ENCODE peak calls at places on chromosomes 1 and 21, in six cellular contexts. One of them, this sample, is unnamed.

GRCh38 chr1:177753655-177754054 is 216.2 kb downstream of the SEC16B start:
- DNase-seq in brain microvascular endothelial cell: no peak
- DNase-seq in kidney: no peak
- DNase-seq in coronary artery: no peak
- DNase-seq in caudate nucleus: peak; percentile 47
- DNase-seq in esophagus squamous epithelium: no peak
- DNase-seq in this sample: no peak

GRCh38 chr1:242205622-242206489 is 207.0 kb upstream of the MAP1LC3C start:
- DNase-seq in brain microvascular endothelial cell: no peak
- DNase-seq in kidney: no peak
- DNase-seq in coronary artery: no peak
- DNase-seq in caudate nucleus: no peak
- DNase-seq in esophagus squamous epithelium: no peak
- DNase-seq in this sample: peak; percentile 73

GRCh38 chr1:178579562-178579961 is 66.7 kb downstream of the TEX35 start:
- DNase-seq in brain microvascular endothelial cell: no peak
- DNase-seq in kidney: no peak
- DNase-seq in coronary artery: no peak
- DNase-seq in caudate nucleus: no peak
- DNase-seq in esophagus squamous epithelium: no peak
- DNase-seq in this sample: no peak

GRCh38 chr1:39969048-39969447 is 14.1 kb downstream of the MFSD2A start:
- DNase-seq in brain microvascular endothelial cell: no peak
- DNase-seq in kidney: no peak
- DNase-seq in coronary artery: no peak
- DNase-seq in caudate nucleus: no peak
- DNase-seq in esophagus squamous epithelium: no peak
- DNase-seq in this sample: no peak

GRCh38 chr1:20448626-20449215 is 37.3 kb downstream of the CAMK2N1 start:
- DNase-seq in brain microvascular endothelial cell: no peak
- DNase-seq in kidney: no peak
- DNase-seq in coronary artery: no peak
- DNase-seq in caudate nucleus: peak; percentile 30
- DNase-seq in esophagus squamous epithelium: no peak
- DNase-seq in this sample: no peak

GRCh38 chr1:214493126-214493796 is 58.1 kb downstream of the PTPN14 start:
- DNase-seq in brain microvascular endothelial cell: no peak
- DNase-seq in kidney: no peak
- DNase-seq in coronary artery: no peak
- DNase-seq in caudate nucleus: no peak
- DNase-seq in esophagus squamous epithelium: no peak
- DNase-seq in this sample: no peak

GRCh38 chr1:159752135-159752580 is 28.6 kb upstream of the DUSP23 start:
- DNase-seq in brain microvascular endothelial cell: no peak
- DNase-seq in kidney: peak; percentile 82
- DNase-seq in coronary artery: no peak
- DNase-seq in caudate nucleus: no peak
- DNase-seq in esophagus squamous epithelium: peak; percentile 19
- DNase-seq in this sample: peak; percentile 3

GRCh38 chr1:118947790-118948189 is 40.4 kb downstream of the TBX15 start:
- DNase-seq in brain microvascular endothelial cell: peak; percentile 96
- DNase-seq in kidney: no peak
- DNase-seq in coronary artery: no peak
- DNase-seq in caudate nucleus: no peak
- DNase-seq in esophagus squamous epithelium: no peak
- DNase-seq in this sample: no peak

GRCh38 chr1:107919953-107920352 is 45.0 kb downstream of the VAV3 start:
- DNase-seq in brain microvascular endothelial cell: no peak
- DNase-seq in kidney: no peak
- DNase-seq in coronary artery: no peak
- DNase-seq in caudate nucleus: no peak
- DNase-seq in esophagus squamous epithelium: no peak
- DNase-seq in this sample: no peak

GRCh38 chr1:156705321-156705917 is at the start of gene CRABP2:
- DNase-seq in brain microvascular endothelial cell: no peak
- DNase-seq in kidney: peak; percentile 82
- DNase-seq in coronary artery: no peak
- DNase-seq in caudate nucleus: no peak
- DNase-seq in esophagus squamous epithelium: no peak
- DNase-seq in this sample: no peak

GRCh38 chr1:44168520-44169098 is 27.2 kb upstream of the KLF18 start:
- DNase-seq in brain microvascular endothelial cell: no peak
- DNase-seq in kidney: no peak
- DNase-seq in coronary artery: no peak
- DNase-seq in caudate nucleus: no peak
- DNase-seq in esophagus squamous epithelium: no peak
- DNase-seq in this sample: no peak

GRCh38 chr1:89489037-89489729 is 35.4 kb upstream of the LRRC8B start:
- DNase-seq in brain microvascular endothelial cell: no peak
- DNase-seq in kidney: no peak
- DNase-seq in coronary artery: no peak
- DNase-seq in caudate nucleus: no peak
- DNase-seq in esophagus squamous epithelium: no peak
- DNase-seq in this sample: no peak

GRCh38 chr1:154557248-154557938 is 1.1 kb downstream of the UBE2Q1 start:
- DNase-seq in brain microvascular endothelial cell: no peak
- DNase-seq in kidney: no peak
- DNase-seq in coronary artery: no peak
- DNase-seq in caudate nucleus: no peak
- DNase-seq in esophagus squamous epithelium: no peak
- DNase-seq in this sample: no peak

GRCh38 chr1:101440484-101440883 is 203.7 kb downstream of the S1PR1 start:
- DNase-seq in brain microvascular endothelial cell: no peak
- DNase-seq in kidney: no peak
- DNase-seq in coronary artery: no peak
- DNase-seq in caudate nucleus: no peak
- DNase-seq in esophagus squamous epithelium: no peak
- DNase-seq in this sample: no peak

GRCh38 chr1:155003766-155004351 is 1.3 kb downstream of the ZBTB7B start:
- DNase-seq in brain microvascular endothelial cell: no peak
- DNase-seq in kidney: peak; percentile 91
- DNase-seq in coronary artery: peak; percentile 88
- DNase-seq in caudate nucleus: no peak
- DNase-seq in esophagus squamous epithelium: no peak
- DNase-seq in this sample: no peak

GRCh38 chr1:16180291-16180824 is 24.5 kb upstream of the EPHA2 start:
- DNase-seq in brain microvascular endothelial cell: peak; percentile 60
- DNase-seq in kidney: no peak
- DNase-seq in coronary artery: no peak
- DNase-seq in caudate nucleus: no peak
- DNase-seq in esophagus squamous epithelium: no peak
- DNase-seq in this sample: no peak

GRCh38 chr1:94676686-94677085 is 135.1 kb upstream of the F3 start:
- DNase-seq in brain microvascular endothelial cell: no peak
- DNase-seq in kidney: no peak
- DNase-seq in coronary artery: no peak
- DNase-seq in caudate nucleus: no peak
- DNase-seq in esophagus squamous epithelium: no peak
- DNase-seq in this sample: no peak

GRCh38 chr1:171081220-171081993 is 9.3 kb upstream of the FMO3 start:
- DNase-seq in brain microvascular endothelial cell: peak; percentile 2
- DNase-seq in kidney: no peak
- DNase-seq in coronary artery: no peak
- DNase-seq in caudate nucleus: no peak
- DNase-seq in esophagus squamous epithelium: no peak
- DNase-seq in this sample: no peak

GRCh38 chr1:171769171-171769570 is 12.3 kb upstream of the METTL13 start:
- DNase-seq in brain microvascular endothelial cell: no peak
- DNase-seq in kidney: no peak
- DNase-seq in coronary artery: no peak
- DNase-seq in caudate nucleus: no peak
- DNase-seq in esophagus squamous epithelium: no peak
- DNase-seq in this sample: no peak

GRCh38 chr1:38858833-38859560 is 575 bp downstream of the RRAGC start:
- DNase-seq in brain microvascular endothelial cell: peak; percentile 62
- DNase-seq in kidney: peak; percentile 92
- DNase-seq in coronary artery: peak; percentile 84
- DNase-seq in caudate nucleus: no peak
- DNase-seq in esophagus squamous epithelium: no peak
- DNase-seq in this sample: peak; percentile 78

GRCh38 chr1:236143104-236143948 is 987 bp downstream of the GPR137B start:
- DNase-seq in brain microvascular endothelial cell: peak; percentile 62
- DNase-seq in kidney: no peak
- DNase-seq in coronary artery: no peak
- DNase-seq in caudate nucleus: no peak
- DNase-seq in esophagus squamous epithelium: no peak
- DNase-seq in this sample: no peak

GRCh38 chr1:153790282-153790995 is 15.2 kb downstream of the SLC27A3 start:
- DNase-seq in brain microvascular endothelial cell: peak; percentile 35
- DNase-seq in kidney: peak; percentile 93
- DNase-seq in coronary artery: peak; percentile 97
- DNase-seq in caudate nucleus: peak; percentile 66
- DNase-seq in esophagus squamous epithelium: no peak
- DNase-seq in this sample: no peak

GRCh38 chr1:8121261-8122159 is 95.4 kb upstream of the ERRFI1 start:
- DNase-seq in brain microvascular endothelial cell: peak; percentile 71
- DNase-seq in kidney: peak; percentile 79
- DNase-seq in coronary artery: peak; percentile 89
- DNase-seq in caudate nucleus: no peak
- DNase-seq in esophagus squamous epithelium: no peak
- DNase-seq in this sample: no peak

GRCh38 chr21:37412603-37413360 is 46.2 kb downstream of the DYRK1A start:
- DNase-seq in brain microvascular endothelial cell: no peak
- DNase-seq in kidney: no peak
- DNase-seq in coronary artery: no peak
- DNase-seq in caudate nucleus: no peak
- DNase-seq in esophagus squamous epithelium: no peak
- DNase-seq in this sample: no peak

GRCh38 chr1:239778221-239778813 is 313.4 kb upstream of the FMN2 start:
- DNase-seq in brain microvascular endothelial cell: no peak
- DNase-seq in kidney: no peak
- DNase-seq in coronary artery: no peak
- DNase-seq in caudate nucleus: no peak
- DNase-seq in esophagus squamous epithelium: no peak
- DNase-seq in this sample: no peak

GRCh38 chr1:35893051-35893879 is 10.3 kb downstream of the AGO1 start:
- DNase-seq in brain microvascular endothelial cell: no peak
- DNase-seq in kidney: no peak
- DNase-seq in coronary artery: no peak
- DNase-seq in caudate nucleus: no peak
- DNase-seq in esophagus squamous epithelium: no peak
- DNase-seq in this sample: no peak
- H3K27ac ChIP-seq in brain microvascular endothelial cell: no peak overlapping the region
- H3K27ac ChIP-seq in kidney: no peak overlapping the region
- H3K27ac ChIP-seq in coronary artery: no peak overlapping the region
- H3K27ac ChIP-seq in caudate nucleus: no peak overlapping the region
- H3K27ac ChIP-seq in esophagus squamous epithelium: no peak overlapping the region
- H3K27ac ChIP-seq in this sample: no peak overlapping the region

GRCh38 chr1:204262506-204263239 is 48.9 kb upstream of the GOLT1A start:
- DNase-seq in brain microvascular endothelial cell: no peak
- DNase-seq in kidney: peak; percentile 39
- DNase-seq in coronary artery: no peak
- DNase-seq in caudate nucleus: no peak
- DNase-seq in esophagus squamous epithelium: no peak
- DNase-seq in this sample: no peak
- H3K27ac ChIP-seq in brain microvascular endothelial cell: no peak overlapping the region
- H3K27ac ChIP-seq in kidney: peak overlapping the region; percentile 61
- H3K27ac ChIP-seq in coronary artery: no peak overlapping the region
- H3K27ac ChIP-seq in caudate nucleus: peak overlapping the region; percentile 58
- H3K27ac ChIP-seq in esophagus squamous epithelium: no peak overlapping the region
- H3K27ac ChIP-seq in this sample: no peak overlapping the region

DNA sequence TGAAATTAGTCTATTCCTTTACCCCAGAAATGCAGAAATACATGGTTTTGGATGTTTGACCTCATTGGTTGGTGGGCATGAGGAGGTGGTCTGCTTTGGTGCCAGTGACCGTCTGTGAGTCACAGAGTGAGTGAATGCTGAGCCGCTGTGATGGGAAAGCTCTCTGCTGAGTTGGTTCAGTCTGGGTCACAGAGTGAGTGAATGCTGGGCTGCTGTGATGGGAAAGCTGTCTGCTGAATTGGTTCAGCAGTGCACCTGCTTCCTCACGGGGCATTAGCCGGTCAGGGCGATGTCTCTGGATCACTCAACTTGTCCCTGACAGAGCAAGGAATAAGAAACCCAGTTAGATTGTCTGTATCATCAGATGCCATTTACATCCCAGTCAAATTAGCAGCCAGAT is 40.8 kb downstream of the ADARB1 start:
- DNase-seq in brain microvascular endothelial cell: no peak
- DNase-seq in kidney: no peak
- DNase-seq in coronary artery: peak; percentile 40
- DNase-seq in caudate nucleus: no peak
- DNase-seq in esophagus squamous epithelium: no peak
- DNase-seq in this sample: no peak
- H3K27ac ChIP-seq in brain microvascular endothelial cell: no peak overlapping the region
- H3K27ac ChIP-seq in kidney: no peak overlapping the region
- H3K27ac ChIP-seq in coronary artery: no peak overlapping the region
- H3K27ac ChIP-seq in caudate nucleus: no peak overlapping the region
- H3K27ac ChIP-seq in esophagus squamous epithelium: no peak overlapping the region
- H3K27ac ChIP-seq in this sample: no peak overlapping the region

GRCh38 chr21:38533887-38534286 is 35.6 kb upstream of the ERG start:
- DNase-seq in brain microvascular endothelial cell: no peak
- DNase-seq in kidney: no peak
- DNase-seq in coronary artery: no peak
- DNase-seq in caudate nucleus: no peak
- DNase-seq in esophagus squamous epithelium: no peak
- DNase-seq in this sample: no peak

GRCh38 chr21:38534591-38534990 is 36.3 kb upstream of the ERG start:
- DNase-seq in brain microvascular endothelial cell: no peak
- DNase-seq in kidney: no peak
- DNase-seq in coronary artery: no peak
- DNase-seq in caudate nucleus: no peak
- DNase-seq in esophagus squamous epithelium: no peak
- DNase-seq in this sample: no peak

GRCh38 chr21:38531142-38531541 is 32.9 kb upstream of the ERG start:
- DNase-seq in brain microvascular endothelial cell: no peak
- DNase-seq in kidney: no peak
- DNase-seq in coronary artery: no peak
- DNase-seq in caudate nucleus: no peak
- DNase-seq in esophagus squamous epithelium: no peak
- DNase-seq in this sample: no peak

GRCh38 chr21:38527737-38528136 is 29.5 kb upstream of the ERG start:
- DNase-seq in brain microvascular endothelial cell: no peak
- DNase-seq in kidney: no peak
- DNase-seq in coronary artery: no peak
- DNase-seq in caudate nucleus: no peak
- DNase-seq in esophagus squamous epithelium: no peak
- DNase-seq in this sample: no peak

GRCh38 chr21:38531610-38532009 is 33.3 kb upstream of the ERG start:
- DNase-seq in brain microvascular endothelial cell: peak; percentile 3
- DNase-seq in kidney: no peak
- DNase-seq in coronary artery: no peak
- DNase-seq in caudate nucleus: no peak
- DNase-seq in esophagus squamous epithelium: no peak
- DNase-seq in this sample: no peak
- H3K27ac ChIP-seq in brain microvascular endothelial cell: no peak overlapping the region
- H3K27ac ChIP-seq in kidney: no peak overlapping the region
- H3K27ac ChIP-seq in coronary artery: no peak overlapping the region
- H3K27ac ChIP-seq in caudate nucleus: no peak overlapping the region
- H3K27ac ChIP-seq in esophagus squamous epithelium: no peak overlapping the region
- H3K27ac ChIP-seq in this sample: no peak overlapping the region